ENCODE peak calls at places on chromosomes 5 and 9, in five cellular contexts. One of them, this sample, is unnamed.

GRCh38 chr5:167643616-167644015 is 647.8 kb upstream of the WWC1 start:
- DNase-seq in Panc1: no peak
- DNase-seq in GM23338: no peak
- DNase-seq in Calu3: no peak
- DNase-seq in GM12865: no peak
- DNase-seq in this sample: no peak

GRCh38 chr5:67795781-67796477 is 419.6 kb upstream of the PIK3R1 start:
- DNase-seq in GM23338: no peak
- DNase-seq in Calu3: no peak
- DNase-seq in GM12865: no peak
- DNase-seq in Panc1: no peak
- DNase-seq in this sample: no peak

GRCh38 chr5:378301-378891 is 56.9 kb downstream of the AHRR start:
- DNase-seq in Panc1: no peak
- DNase-seq in Calu3: no peak
- DNase-seq in GM12865: peak
- DNase-seq in GM23338: no peak
- DNase-seq in this sample: no peak

GRCh38 chr9:126295516-126295915 is 31.1 kb upstream of the MVB12B start:
- DNase-seq in GM12865: no peak
- DNase-seq in Panc1: no peak
- DNase-seq in Calu3: no peak
- DNase-seq in GM23338: no peak
- DNase-seq in this sample: no peak

GRCh38 chr5:181190711-181191525 is 14.1 kb downstream of the TRIM7 start:
- DNase-seq in GM23338: peak
- DNase-seq in GM12865: peak
- DNase-seq in Panc1: no peak
- DNase-seq in Calu3: peak
- DNase-seq in this sample: no peak

GRCh38 chr9:89794918-89795317 is 190.1 kb downstream of the GADD45G start:
- DNase-seq in GM23338: no peak
- DNase-seq in Calu3: no peak
- DNase-seq in Panc1: no peak
- DNase-seq in GM12865: no peak
- DNase-seq in this sample: no peak

GRCh38 chr5:123429993-123430392 is 6.8 kb upstream of the CEP120 start:
- DNase-seq in Calu3: peak
- DNase-seq in Panc1: no peak
- DNase-seq in GM12865: no peak
- DNase-seq in GM23338: no peak
- DNase-seq in this sample: no peak

GRCh38 chr5:43197535-43197934 is 5.5 kb downstream of the NIM1K start:
- DNase-seq in GM23338: no peak
- DNase-seq in Panc1: no peak
- DNase-seq in Calu3: no peak
- DNase-seq in GM12865: no peak
- DNase-seq in this sample: no peak

GRCh38 chr9:110599468-110599867 is 19.9 kb upstream of the SVEP1 start:
- DNase-seq in GM12865: peak
- DNase-seq in GM23338: peak
- DNase-seq in Panc1: no peak
- DNase-seq in Calu3: no peak
- DNase-seq in this sample: no peak

GRCh38 chr5:151454166-151454565 is 6.8 kb downstream of the SLC36A1 start:
- DNase-seq in GM12865: no peak
- DNase-seq in GM23338: peak
- DNase-seq in Calu3: no peak
- DNase-seq in Panc1: no peak
- DNase-seq in this sample: no peak

GRCh38 chr5:180090769-180091546 is 19.4 kb upstream of the RNF130 start:
- DNase-seq in GM12865: no peak
- DNase-seq in Calu3: peak
- DNase-seq in Panc1: no peak
- DNase-seq in GM23338: peak
- DNase-seq in this sample: no peak
- TF ChIP-seq CTCF in GM12865: no peak
- TF ChIP-seq CTCF in Calu3: no peak
- TF ChIP-seq CTCF in Panc1: peak
- TF ChIP-seq CTCF in GM23338: peak
- TF ChIP-seq CTCF in this sample: peak

DNA sequence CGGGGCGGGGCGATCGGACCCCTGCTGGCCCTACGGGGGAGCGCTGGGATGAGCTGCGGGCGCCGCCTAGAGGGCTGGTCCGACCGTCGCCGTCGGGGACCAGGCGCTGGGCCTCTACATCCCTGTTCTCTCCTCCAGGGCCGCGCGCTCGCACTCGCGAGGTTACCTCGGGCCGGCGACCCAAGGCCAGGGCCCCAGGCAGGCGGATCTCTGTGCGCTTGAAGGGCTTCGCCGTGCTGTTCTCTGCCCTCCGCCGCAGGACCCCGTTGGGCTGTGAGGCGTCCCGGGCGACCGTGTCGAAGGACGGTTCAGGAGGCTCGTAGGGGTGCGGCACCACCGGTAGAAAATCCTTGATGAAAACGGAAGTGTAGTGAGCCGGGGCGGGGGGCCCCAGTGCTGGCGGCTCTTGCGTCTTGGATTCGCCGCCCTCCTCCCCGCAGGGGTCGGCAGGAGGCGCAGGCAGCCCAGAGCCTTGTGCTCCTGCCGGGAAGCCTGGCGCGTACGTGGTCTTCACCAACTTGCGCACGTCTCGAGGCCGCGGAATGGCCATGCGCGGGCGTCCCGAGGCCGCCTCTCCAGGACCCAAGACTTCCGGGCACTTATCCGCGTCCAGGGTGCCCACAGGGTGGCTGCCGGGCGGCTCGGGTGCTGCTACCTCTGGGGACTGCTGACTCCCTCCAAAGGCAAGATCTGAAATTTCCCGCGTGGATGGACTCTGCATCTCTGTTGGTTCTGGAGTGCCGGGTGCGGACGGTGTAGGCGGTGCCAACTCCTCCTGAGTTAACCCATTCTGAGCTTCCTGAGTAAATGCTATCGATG is 2.0 kb downstream of the PROB1 start:
- DNase-seq in GM12865: peak
- DNase-seq in Calu3: peak
- DNase-seq in GM23338: peak
- DNase-seq in Panc1: peak
- DNase-seq in this sample: peak
- TF ChIP-seq CTCF in GM12865: peak
- TF ChIP-seq CTCF in Calu3: peak
- TF ChIP-seq CTCF in GM23338: peak
- TF ChIP-seq CTCF in Panc1: peak
- TF ChIP-seq CTCF in this sample: peak

GRCh38 chr9:120395374-120395773 is 184.6 kb downstream of the CDK5RAP2 start:
- DNase-seq in Calu3: no peak
- DNase-seq in Panc1: no peak
- DNase-seq in GM12865: no peak
- DNase-seq in GM23338: no peak
- DNase-seq in this sample: no peak

GRCh38 chr9:120392245-120392644 is 187.7 kb downstream of the CDK5RAP2 start:
- DNase-seq in GM12865: no peak
- DNase-seq in GM23338: no peak
- DNase-seq in Panc1: no peak
- DNase-seq in Calu3: no peak
- DNase-seq in this sample: no peak

GRCh38 chr9:120392711-120393110 is 187.3 kb downstream of the CDK5RAP2 start:
- DNase-seq in GM12865: no peak
- DNase-seq in GM23338: no peak
- DNase-seq in Panc1: no peak
- DNase-seq in Calu3: no peak
- DNase-seq in this sample: no peak

GRCh38 chr9:120393386-120394057 is 186.4 kb downstream of the CDK5RAP2 start:
- DNase-seq in Calu3: no peak
- DNase-seq in GM12865: no peak
- DNase-seq in GM23338: no peak
- DNase-seq in Panc1: no peak
- DNase-seq in this sample: no peak

GRCh38 chr9:120394058-120394669 is 185.8 kb downstream of the CDK5RAP2 start:
- DNase-seq in GM12865: no peak
- DNase-seq in Panc1: no peak
- DNase-seq in Calu3: no peak
- DNase-seq in GM23338: no peak
- DNase-seq in this sample: no peak
- TF ChIP-seq CTCF in GM12865: no peak
- TF ChIP-seq CTCF in Panc1: no peak
- TF ChIP-seq CTCF in Calu3: no peak
- TF ChIP-seq CTCF in GM23338: no peak
- TF ChIP-seq CTCF in this sample: no peak

GRCh38 chr9:128370752-128371621 is at the start of gene URM1:
- DNase-seq in GM12865: peak
- DNase-seq in Calu3: peak
- DNase-seq in GM23338: peak
- DNase-seq in Panc1: peak
- DNase-seq in this sample: peak
- TF ChIP-seq CTCF in GM12865: no peak
- TF ChIP-seq CTCF in Calu3: no peak
- TF ChIP-seq CTCF in GM23338: no peak
- TF ChIP-seq CTCF in Panc1: no peak
- TF ChIP-seq CTCF in this sample: no peak

DNA sequence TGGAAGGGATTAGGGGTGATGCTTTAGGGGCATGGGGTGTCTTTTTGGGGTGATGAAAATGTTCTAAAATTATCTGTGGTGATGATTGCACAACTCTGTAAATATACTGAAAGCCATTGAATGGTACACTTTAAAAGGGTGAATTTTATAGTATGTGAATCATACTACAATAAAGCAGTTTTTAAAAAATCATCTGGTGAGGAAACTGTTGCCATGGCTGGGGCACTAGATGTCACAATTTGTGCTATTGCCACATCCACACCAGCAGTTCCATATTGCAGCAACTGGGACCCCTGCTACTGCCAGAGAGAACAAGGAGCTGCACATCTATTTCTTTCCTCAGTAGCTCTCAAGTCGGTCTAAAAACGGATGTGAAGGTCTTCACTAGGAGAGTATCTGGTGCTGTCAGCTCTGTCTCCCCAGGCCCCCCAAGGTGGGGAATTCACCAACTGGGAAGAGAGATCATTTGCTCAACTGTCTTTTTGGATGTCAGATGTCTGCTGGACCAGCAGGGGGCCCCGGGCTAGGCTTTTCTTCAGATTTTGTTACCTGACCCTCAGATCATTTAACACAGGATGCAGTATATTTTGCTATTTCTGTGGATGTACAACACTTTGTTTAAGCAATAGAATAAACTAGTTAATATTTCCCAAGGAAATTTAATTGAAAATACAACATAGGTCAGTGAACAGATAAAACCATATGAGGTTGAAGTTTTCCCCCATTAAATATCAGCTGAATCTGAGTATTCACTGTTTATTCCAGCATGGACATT is 13.2 kb downstream of the CMYA5 start:
- DNase-seq in Calu3: peak
- DNase-seq in GM12865: peak
- DNase-seq in Panc1: no peak
- DNase-seq in GM23338: peak
- DNase-seq in this sample: peak
- TF ChIP-seq CTCF in Calu3: peak
- TF ChIP-seq CTCF in GM12865: peak
- TF ChIP-seq CTCF in Panc1: peak
- TF ChIP-seq CTCF in GM23338: peak
- TF ChIP-seq CTCF in this sample: peak

GRCh38 chr5:139043127-139043905 is 154.9 kb downstream of the SIL1 start:
- DNase-seq in GM23338: no peak
- DNase-seq in Panc1: no peak
- DNase-seq in GM12865: no peak
- DNase-seq in Calu3: no peak
- DNase-seq in this sample: no peak

GRCh38 chr5:139037732-139038131 is 160.4 kb downstream of the SIL1 start:
- DNase-seq in Panc1: no peak
- DNase-seq in Calu3: no peak
- DNase-seq in GM12865: no peak
- DNase-seq in GM23338: no peak
- DNase-seq in this sample: no peak

DNA sequence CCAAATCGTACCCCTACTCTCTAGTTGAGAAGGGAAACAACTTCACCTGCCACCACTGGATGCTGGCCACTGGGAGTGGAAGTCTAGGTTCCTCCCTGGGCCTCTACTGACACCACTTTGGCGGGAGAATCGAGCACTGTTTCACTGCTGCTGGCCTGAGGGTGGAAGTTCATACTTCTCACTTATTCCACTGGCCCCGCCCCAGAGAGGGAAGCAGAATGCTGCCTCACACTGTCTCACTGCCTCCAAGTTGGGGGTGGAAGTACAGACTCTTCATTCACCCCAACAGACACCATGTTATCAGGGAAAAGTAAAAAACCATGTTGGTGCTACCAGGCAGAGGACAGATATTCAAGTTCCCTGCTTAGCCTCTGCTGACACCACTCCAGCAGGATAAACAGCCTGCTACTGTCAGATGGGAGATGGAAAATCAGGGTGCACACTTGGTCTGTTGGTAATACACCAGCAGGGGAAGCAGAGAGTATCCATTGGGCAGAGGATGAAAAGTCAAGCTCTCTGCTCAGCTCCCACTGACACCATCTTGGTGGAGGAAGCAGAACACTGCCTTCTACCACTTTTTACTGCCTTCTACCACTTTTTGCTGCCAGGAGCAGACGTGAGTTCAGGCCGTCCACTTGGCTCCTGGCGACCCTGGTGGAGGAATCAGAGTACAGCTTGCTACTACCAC is 159.4 kb downstream of the SIL1 start:
- DNase-seq in Panc1: no peak
- DNase-seq in GM23338: peak
- DNase-seq in Calu3: no peak
- DNase-seq in GM12865: no peak
- DNase-seq in this sample: no peak
- TF ChIP-seq CTCF in Panc1: peak
- TF ChIP-seq CTCF in GM23338: peak
- TF ChIP-seq CTCF in Calu3: no peak
- TF ChIP-seq CTCF in GM12865: no peak
- TF ChIP-seq CTCF in this sample: no peak

GRCh38 chr5:139481122-139481533 is 1.4 kb downstream of the STING1 start:
- DNase-seq in Panc1: no peak
- DNase-seq in GM12865: no peak
- DNase-seq in Calu3: no peak
- DNase-seq in GM23338: no peak
- DNase-seq in this sample: peak

GRCh38 chr5:139486201-139486600 is 3.6 kb upstream of the STING1 start:
- DNase-seq in Calu3: no peak
- DNase-seq in Panc1: no peak
- DNase-seq in GM12865: no peak
- DNase-seq in GM23338: peak
- DNase-seq in this sample: no peak

GRCh38 chr5:139475865-139476651 is 5.3 kb downstream of the SMIM33 start:
- DNase-seq in GM23338: no peak
- DNase-seq in Calu3: no peak
- DNase-seq in Panc1: no peak
- DNase-seq in GM12865: no peak
- DNase-seq in this sample: no peak

GRCh38 chr5:139482050-139482889 is at the start of gene STING1:
- DNase-seq in GM23338: no peak
- DNase-seq in GM12865: peak
- DNase-seq in Panc1: peak
- DNase-seq in Calu3: peak
- DNase-seq in this sample: peak

GRCh38 chr5:139481580-139482049 is 943 bp downstream of the STING1 start:
- DNase-seq in GM23338: peak
- DNase-seq in GM12865: peak
- DNase-seq in Calu3: peak
- DNase-seq in Panc1: no peak
- DNase-seq in this sample: peak
- TF ChIP-seq CTCF in GM23338: peak
- TF ChIP-seq CTCF in GM12865: no peak
- TF ChIP-seq CTCF in Calu3: no peak
- TF ChIP-seq CTCF in Panc1: no peak
- TF ChIP-seq CTCF in this sample: no peak

GRCh38 chr5:140875085-140876065 is at the start of gene PCDHA12:
- DNase-seq in GM23338: peak
- DNase-seq in GM12865: no peak
- DNase-seq in Calu3: no peak
- DNase-seq in Panc1: no peak
- DNase-seq in this sample: no peak
- TF ChIP-seq CTCF in GM23338: peak
- TF ChIP-seq CTCF in GM12865: no peak
- TF ChIP-seq CTCF in Calu3: no peak
- TF ChIP-seq CTCF in Panc1: peak
- TF ChIP-seq CTCF in this sample: no peak